ENCODE peak calls at places on chromosomes 12 and 14, in six cellular contexts. H is ELR; J is HCT116; M is LoVo; F is activated T-cell treated with anti-CD3 and anti-CD28 coated beads, Interleukin-2, amount 50 U/mL, for 72 hours; A is heart left ventricle. W is an unnamed sample.

GRCh38 chr12:103799504-103800251 is 41.4 kb downstream of the NT5DC3 start:
- DNase-seq in H (peak; percentile 39), J (no peak), M (peak; percentile 65), F (no peak), A (no peak), W (no peak)

GRCh38 chr14:99816217-99816616 is 23.0 kb downstream of the EML1 start:
- DNase-seq in H (no peak), J (no peak), M (no peak), F (no peak), A (no peak), W (no peak)

GRCh38 chr12:34398706-34399630 is 376.7 kb downstream of the ALG10 start:
- DNase-seq in H (no peak), J (no peak), M (no peak), F (no peak), A (peak; percentile 6), W (peak; percentile 0)

GRCh38 chr12:130768120-130768519 is 52.0 kb upstream of the RIMBP2 start:
- DNase-seq in H (no peak), J (no peak), M (no peak), F (peak; percentile 32), A (no peak), W (no peak)

GRCh38 chr14:92486881-92487280 is 26.7 kb upstream of the RIN3 start:
- DNase-seq in H (no peak), J (no peak), M (no peak), F (no peak), A (no peak), W (no peak)

GRCh38 chr12:22287776-22288621 is 46.5 kb downstream of the ST8SIA1 start:
- DNase-seq in H (peak; percentile 86), J (no peak), M (no peak), F (peak; percentile 18), A (no peak), W (no peak)

GRCh38 chr14:70013269-70013873 is 134.2 kb downstream of the SMOC1 start:
- DNase-seq in H (peak; percentile 42), J (peak; percentile 23), M (no peak), F (peak; percentile 44), A (no peak), W (peak; percentile 54)

GRCh38 chr12:48973531-48973930 is 2.0 kb upstream of the WNT10B start:
- DNase-seq in H (no peak), J (no peak), M (no peak), F (no peak), A (peak; percentile 68), W (peak; percentile 19)

GRCh38 chr12:28212182-28212581 is 21.9 kb downstream of the CCDC91 start:
- DNase-seq in H (no peak), J (no peak), M (no peak), F (no peak), A (no peak), W (no peak)

GRCh38 chr12:52805739-52806138 is 8.2 kb downstream of the KRT4 start:
- DNase-seq in H (no peak), J (no peak), M (no peak), F (no peak), A (no peak), W (no peak)

GRCh38 chr12:6752181-6752930 is 585 bp downstream of the MLF2 start:
- DNase-seq in H (peak; percentile 74), J (no peak), M (no peak), F (peak; percentile 35), A (peak; percentile 73), W (no peak)

GRCh38 chr12:96233941-96234461 is 39.8 kb downstream of the ELK3 start:
- DNase-seq in H (no peak), J (no peak), M (no peak), F (no peak), A (peak; percentile 96), W (no peak)

GRCh38 chr12:10027311-10028099 is 3.0 kb upstream of the CLEC9A start:
- DNase-seq in H (peak; percentile 78), J (no peak), M (no peak), F (no peak), A (no peak), W (no peak)

GRCh38 chr14:25122843-25123242 is 72.9 kb upstream of the STXBP6 start:
- DNase-seq in H (no peak), J (no peak), M (no peak), F (no peak), A (no peak), W (no peak)

GRCh38 chr14:102952276-102952675 is 29.8 kb downstream of the AMN start:
- DNase-seq in H (no peak), J (no peak), M (no peak), F (no peak), A (no peak), W (no peak)

GRCh38 chr12:108696111-108696995 is 35.0 kb downstream of the CORO1C start:
- DNase-seq in H (peak; percentile 97), J (no peak), M (peak; percentile 11), F (peak; percentile 55), A (no peak), W (no peak)

GRCh38 chr12:6463211-6463610 is 7.3 kb downstream of the VAMP1 start:
- DNase-seq in H (no peak), J (no peak), M (no peak), F (no peak), A (no peak), W (no peak)

GRCh38 chr12:26279908-26280307 is 84.5 kb downstream of the SSPN start:
- DNase-seq in H (no peak), J (no peak), M (no peak), F (no peak), A (no peak), W (no peak)